ENCODE peak calls at places on chromosomes 6 and 20, in five cellular contexts. One of them, this sample, is unnamed. For H3K4me1, the result is how much of the 10 kb centered on the place peaks cover.

GRCh38 chr6:169288591-169288990 is 34.9 kb upstream of the THBS2 start:
- DNase-seq in ovary: no peak
- DNase-seq in psoas muscle: peak
- DNase-seq in right cardiac atrium: peak
- DNase-seq in uterus: peak
- DNase-seq in this sample: no peak

GRCh38 chr6:22214314-22214713 is 82.5 kb downstream of the PRL start:
- DNase-seq in ovary: no peak
- DNase-seq in psoas muscle: no peak
- DNase-seq in right cardiac atrium: no peak
- DNase-seq in uterus: no peak
- DNase-seq in this sample: no peak

GRCh38 chr6:151692216-151692615 is 115.3 kb upstream of the ESR1 start:
- DNase-seq in ovary: no peak
- DNase-seq in psoas muscle: no peak
- DNase-seq in right cardiac atrium: peak
- DNase-seq in uterus: no peak
- DNase-seq in this sample: no peak

GRCh38 chr6:67300430-67301040 is 1334.5 kb upstream of the ADGRB3 start:
- DNase-seq in ovary: no peak
- DNase-seq in psoas muscle: no peak
- DNase-seq in right cardiac atrium: peak
- DNase-seq in uterus: no peak
- DNase-seq in this sample: no peak

GRCh38 chr6:73263570-73263909 is 544 bp upstream of the KHDC1 start:
- DNase-seq in ovary: no peak
- DNase-seq in psoas muscle: no peak
- DNase-seq in right cardiac atrium: no peak
- DNase-seq in uterus: no peak
- DNase-seq in this sample: no peak

GRCh38 chr20:61042501-61043385 is 209.3 kb upstream of the CDH4 start:
- DNase-seq in ovary: no peak
- DNase-seq in psoas muscle: no peak
- DNase-seq in right cardiac atrium: no peak
- DNase-seq in uterus: no peak
- DNase-seq in this sample: no peak

GRCh38 chr6:39821739-39822532 is 29.8 kb downstream of the DAAM2 start:
- DNase-seq in ovary: peak
- DNase-seq in psoas muscle: peak
- DNase-seq in right cardiac atrium: peak
- DNase-seq in uterus: peak
- DNase-seq in this sample: no peak

GRCh38 chr6:124927806-124928205 is 34.4 kb upstream of the RNF217 start:
- DNase-seq in ovary: no peak
- DNase-seq in psoas muscle: no peak
- DNase-seq in right cardiac atrium: no peak
- DNase-seq in uterus: no peak
- DNase-seq in this sample: no peak

GRCh38 chr20:62326559-62326958 is 23.8 kb downstream of the ADRM1 start:
- DNase-seq in ovary: no peak
- DNase-seq in psoas muscle: no peak
- DNase-seq in right cardiac atrium: peak
- DNase-seq in uterus: no peak
- DNase-seq in this sample: no peak

GRCh38 chr6:2157441-2158127 is 87.8 kb downstream of the GMDS start:
- DNase-seq in ovary: no peak
- DNase-seq in psoas muscle: no peak
- DNase-seq in right cardiac atrium: no peak
- DNase-seq in uterus: no peak
- DNase-seq in this sample: no peak

GRCh38 chr20:58447733-58448391 is 58.8 kb downstream of the VAPB start:
- DNase-seq in ovary: no peak
- DNase-seq in psoas muscle: no peak
- DNase-seq in right cardiac atrium: no peak
- DNase-seq in uterus: no peak
- DNase-seq in this sample: no peak

GRCh38 chr6:142857609-142858195 is 87.3 kb downstream of the HIVEP2 start:
- DNase-seq in ovary: no peak
- DNase-seq in psoas muscle: no peak
- DNase-seq in right cardiac atrium: no peak
- DNase-seq in uterus: no peak
- DNase-seq in this sample: no peak

GRCh38 chr6:3549314-3549940 is 92.6 kb upstream of the SLC22A23 start:
- DNase-seq in ovary: no peak
- DNase-seq in psoas muscle: no peak
- DNase-seq in right cardiac atrium: no peak
- DNase-seq in uterus: no peak
- DNase-seq in this sample: no peak

GRCh38 chr6:159646136-159646535 is 46.9 kb downstream of the SOD2 start:
- DNase-seq in ovary: no peak
- DNase-seq in psoas muscle: no peak
- DNase-seq in right cardiac atrium: no peak
- DNase-seq in uterus: no peak
- DNase-seq in this sample: no peak

GRCh38 chr6:139927236-139927635 is 552.8 kb upstream of the CITED2 start:
- DNase-seq in ovary: no peak
- DNase-seq in psoas muscle: no peak
- DNase-seq in right cardiac atrium: no peak
- DNase-seq in uterus: no peak
- DNase-seq in this sample: no peak

DNA sequence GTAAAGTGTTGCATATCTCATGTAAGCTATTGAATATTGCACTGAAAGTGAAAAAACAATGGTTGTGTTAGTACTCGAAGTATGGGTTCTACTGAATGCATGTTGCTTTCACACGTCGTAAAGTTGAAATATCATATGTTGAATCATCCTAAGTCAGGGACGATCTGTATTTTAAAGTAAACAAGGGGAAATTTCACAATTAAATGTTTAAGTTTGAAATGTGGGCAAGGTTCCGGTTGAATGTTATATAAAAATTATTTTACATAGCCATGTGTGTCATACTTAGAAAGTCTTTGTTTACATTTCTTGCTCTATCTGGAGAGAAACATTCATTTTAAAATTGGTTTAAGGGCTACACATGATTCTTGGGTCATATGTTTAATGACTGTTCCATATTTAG is 76.8 kb downstream of the AKAP7 start:
- DNase-seq in ovary: no peak
- DNase-seq in psoas muscle: no peak
- DNase-seq in right cardiac atrium: no peak
- DNase-seq in uterus: no peak
- DNase-seq in this sample: no peak
- H3K4me1 ChIP-seq in ovary: under half
- H3K4me1 ChIP-seq in psoas muscle: under half
- H3K4me1 ChIP-seq in right cardiac atrium: under half
- H3K4me1 ChIP-seq in uterus: under half
- H3K4me1 ChIP-seq in this sample: under half

GRCh38 chr20:31705191-31705590 is 17.5 kb downstream of the BCL2L1 start:
- DNase-seq in ovary: no peak
- DNase-seq in psoas muscle: no peak
- DNase-seq in right cardiac atrium: no peak
- DNase-seq in uterus: no peak
- DNase-seq in this sample: no peak
- H3K27ac ChIP-seq in ovary: no peak
- H3K27ac ChIP-seq in psoas muscle: peak
- H3K27ac ChIP-seq in right cardiac atrium: no peak
- H3K27ac ChIP-seq in uterus: peak
- H3K27ac ChIP-seq in this sample: no peak

DNA sequence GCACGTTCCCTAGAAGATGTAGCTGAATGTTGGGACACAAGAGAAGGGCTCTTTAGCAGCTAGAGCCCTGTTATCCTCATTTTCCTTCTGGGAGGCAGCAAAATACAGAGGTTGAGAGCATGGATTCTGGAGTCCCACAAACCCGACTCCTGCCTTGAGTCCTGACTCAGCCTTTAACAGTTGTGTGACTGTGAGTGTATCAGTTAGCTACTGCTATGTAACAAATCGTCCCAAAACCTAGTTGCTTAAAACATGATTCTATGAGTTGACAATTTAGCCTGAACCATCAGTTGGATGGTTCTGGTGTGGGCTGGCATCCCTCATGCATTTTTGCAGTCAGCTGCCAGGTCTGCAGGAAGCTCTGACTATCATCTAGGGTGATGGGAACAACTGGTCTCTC is 54.6 kb downstream of the RBM38 start:
- DNase-seq in ovary: no peak
- DNase-seq in psoas muscle: no peak
- DNase-seq in right cardiac atrium: peak
- DNase-seq in uterus: no peak
- DNase-seq in this sample: no peak
- H3K4me3 ChIP-seq in ovary: no peak
- H3K4me3 ChIP-seq in psoas muscle: peak
- H3K4me3 ChIP-seq in right cardiac atrium: no peak
- H3K4me3 ChIP-seq in uterus: no peak
- H3K4me3 ChIP-seq in this sample: no peak

DNA sequence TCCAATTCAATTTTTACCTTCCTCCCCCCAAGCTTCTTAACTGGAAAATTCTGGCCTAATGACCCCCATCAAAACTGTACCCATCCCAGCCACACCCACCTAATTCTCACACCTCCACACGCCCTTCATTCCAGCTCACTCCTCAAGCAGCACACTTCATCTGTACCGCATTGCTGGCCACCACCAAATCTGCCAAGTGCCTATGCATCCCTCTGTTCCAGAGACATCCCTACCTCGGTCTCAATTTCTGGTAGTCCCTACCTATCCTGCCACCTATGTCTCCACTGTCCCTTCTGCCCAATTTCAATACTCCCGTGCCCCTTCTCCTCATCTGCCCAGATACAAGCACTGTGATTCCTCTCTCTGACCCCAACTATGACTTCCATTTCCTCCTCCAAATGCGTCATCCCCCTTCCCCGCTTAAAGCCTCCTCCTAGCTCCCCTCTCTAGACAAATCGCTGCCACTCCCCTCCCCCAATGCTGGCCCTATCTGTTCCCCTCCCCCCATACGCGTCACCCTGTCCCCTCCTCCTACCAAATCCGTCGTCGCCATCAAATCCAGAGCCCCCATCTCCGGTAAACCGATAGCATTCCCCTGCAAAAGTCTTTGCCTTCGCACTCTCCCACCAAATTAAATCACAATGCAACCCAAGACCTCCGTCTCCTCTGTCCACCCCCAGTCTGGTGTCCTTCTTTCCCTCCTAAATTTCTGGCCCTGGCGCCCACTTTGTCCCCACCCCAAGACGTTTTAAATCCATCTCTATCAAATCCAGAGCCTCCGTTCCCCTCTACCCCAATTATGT is 1.2 kb downstream of the MTCH1 start:
- DNase-seq in ovary: peak
- DNase-seq in psoas muscle: peak
- DNase-seq in right cardiac atrium: peak
- DNase-seq in uterus: peak
- DNase-seq in this sample: peak
- H3K4me1 ChIP-seq in ovary: under half
- H3K4me1 ChIP-seq in psoas muscle: under half
- H3K4me1 ChIP-seq in right cardiac atrium: under half
- H3K4me1 ChIP-seq in uterus: under half
- H3K4me1 ChIP-seq in this sample: under half